ENCODE peak calls at places on chromosomes 6 and 20, in six cellular contexts. Y is cardiac fibroblast, J is IMR-90, M is astrocyte of the spinal cord, O is psoas muscle, Q is mucosa of descending colon. B is an unnamed sample.

GRCh38 chr6:33299237-33299944 is 649 bp upstream of the RGL2 start:
- DNase-seq in Y (peak; percentile 94), J (peak; percentile 88), M (peak; percentile 94), O (peak; percentile 93), Q (peak; percentile 94), B (no peak)

GRCh38 chr20:51017313-51017712 is 5.6 kb downstream of the KCNG1 start:
- DNase-seq in Y (no peak), J (no peak), M (no peak), O (no peak), Q (no peak), B (no peak)

GRCh38 chr6:2476376-2476775 is 231.0 kb upstream of the GMDS start:
- DNase-seq in Y (peak; percentile 33), J (no peak), M (no peak), O (no peak), Q (peak; percentile 74), B (no peak)

GRCh38 chr6:127566671-127567070 is 10.3 kb upstream of the C6orf58 start:
- DNase-seq in Y (no peak), J (no peak), M (peak; percentile 66), O (no peak), Q (no peak), B (peak; percentile 33)

GRCh38 chr6:39074486-39074885 is 25.9 kb downstream of the GLP1R start:
- DNase-seq in Y (no peak), J (no peak), M (no peak), O (no peak), Q (no peak), B (no peak)

GRCh38 chr6:33213166-33213988 is 5.1 kb downstream of the RING1 start:
- DNase-seq in Y (peak; percentile 16), J (no peak), M (no peak), O (no peak), Q (no peak), B (no peak)

GRCh38 chr20:58478141-58478805 is 36.9 kb downstream of the APCDD1L start:
- DNase-seq in Y (peak; percentile 39), J (no peak), M (no peak), O (no peak), Q (no peak), B (no peak)

GRCh38 chr6:24930386-24930785 is 5.4 kb downstream of the RIPOR2 start:
- DNase-seq in Y (peak; percentile 7), J (peak; percentile 85), M (peak; percentile 41), O (no peak), Q (no peak), B (peak; percentile 56)

GRCh38 chr20:2195614-2196013 is 94.0 kb downstream of the STK35 start:
- DNase-seq in Y (no peak), J (no peak), M (no peak), O (no peak), Q (no peak), B (no peak)
- TF ChIP-seq CTCF in Y (no peak), J (no peak), M (no peak), O (no peak), Q (no peak), B (no peak)

GRCh38 chr6:157035576-157035975 is 258.4 kb downstream of the ARID1B start:
- DNase-seq in Y (no peak), J (no peak), M (no peak), O (no peak), Q (no peak), B (no peak)

GRCh38 chr6:157034433-157035230 is 257.5 kb downstream of the ARID1B start:
- DNase-seq in Y (peak; percentile 81), J (peak; percentile 72), M (peak; percentile 74), O (no peak), Q (no peak), B (no peak)

GRCh38 chr6:157036245-157036681 is 259.1 kb downstream of the ARID1B start:
- DNase-seq in Y (no peak), J (peak; percentile 48), M (no peak), O (peak; percentile 25), Q (no peak), B (no peak)

GRCh38 chr6:157040191-157040590 is 263.0 kb downstream of the ARID1B start:
- DNase-seq in Y (no peak), J (no peak), M (no peak), O (no peak), Q (no peak), B (no peak)

GRCh38 chr6:157037165-157037564 is 260.0 kb downstream of the ARID1B start:
- DNase-seq in Y (no peak), J (no peak), M (no peak), O (no peak), Q (no peak), B (no peak)
- H3K4me3 ChIP-seq in Y (no peak overlapping the region), J (no peak overlapping the region), M (no peak overlapping the region), O (no peak overlapping the region), Q (no peak overlapping the region), B (no peak overlapping the region)

DNA sequence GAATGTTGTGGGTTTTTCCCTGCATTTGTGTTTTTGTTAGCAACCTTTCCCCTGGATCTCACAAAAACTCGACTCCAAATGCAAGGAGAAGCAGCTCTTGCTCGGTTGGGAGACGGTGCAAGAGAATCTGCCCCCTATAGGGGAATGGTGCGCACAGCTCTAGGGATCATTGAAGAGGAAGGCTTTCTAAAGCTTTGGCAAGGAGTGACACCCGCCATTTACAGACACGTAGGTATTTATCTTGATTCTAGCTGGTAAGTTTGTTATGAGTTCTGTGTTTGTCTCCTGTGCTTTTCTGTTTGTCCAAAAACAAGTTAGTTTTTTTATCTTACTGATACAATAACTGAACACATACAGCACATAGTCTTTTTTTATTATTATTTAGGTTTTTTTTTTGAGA is 3.0 kb downstream of the SLC25A27 start:
- DNase-seq in Y (peak; percentile 5), J (no peak), M (no peak), O (no peak), Q (peak; percentile 41), B (no peak)
- TF ChIP-seq CTCF in Y (peak; percentile 32), J (no peak), M (peak; percentile 47), O (peak; percentile 10), Q (no peak), B (no peak)

DNA sequence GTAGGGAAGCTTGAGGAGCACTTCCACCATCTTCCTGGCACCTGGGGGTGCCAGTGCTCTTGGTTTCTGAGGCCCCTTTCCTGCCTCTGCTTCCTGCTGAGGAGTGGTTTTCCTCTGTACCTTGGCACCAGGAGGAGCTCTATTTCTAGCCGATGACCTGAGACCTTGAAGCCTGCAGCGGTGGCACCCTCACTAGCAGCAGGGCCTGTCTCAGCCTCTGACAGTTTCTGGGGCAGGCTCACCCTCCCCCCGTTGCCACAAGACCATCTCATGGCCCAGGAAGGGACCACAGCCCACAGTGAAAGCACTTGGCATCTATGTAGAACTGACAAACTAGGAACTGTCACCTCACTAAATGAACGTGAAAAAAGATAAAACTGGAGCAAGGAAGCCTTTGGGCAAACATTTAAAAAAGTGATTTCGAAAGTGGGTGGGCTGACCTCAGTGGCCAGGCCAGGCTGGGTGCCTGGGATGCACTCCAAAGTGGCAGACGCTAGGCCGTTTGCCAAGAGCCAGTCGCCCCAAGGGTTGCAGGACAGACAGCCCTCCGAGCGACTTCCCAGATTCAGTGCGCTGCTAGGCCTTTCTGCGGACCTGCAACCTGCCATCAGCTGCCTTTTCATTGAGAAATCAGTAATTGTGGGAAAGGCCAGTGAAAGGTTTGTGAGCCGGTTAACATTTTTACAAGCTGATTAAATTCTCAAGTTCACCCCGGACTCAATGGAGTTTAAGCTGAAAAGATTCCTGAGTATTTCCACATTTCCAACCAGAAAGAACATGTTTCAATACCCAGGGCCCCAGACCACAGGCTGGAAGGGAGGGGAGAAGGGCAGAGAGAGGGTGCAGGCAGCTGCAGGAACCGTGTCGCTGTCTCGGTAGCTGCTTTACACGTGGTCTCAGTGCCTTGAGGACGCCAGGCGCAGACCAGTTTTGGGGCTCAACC is 303.7 kb downstream of the ESR1 start:
- DNase-seq in Y (no peak), J (no peak), M (peak; percentile 35), O (peak; percentile 66), Q (no peak), B (no peak)
- H3K4me3 ChIP-seq in Y (no peak overlapping the region), J (no peak overlapping the region), M (no peak overlapping the region), O (peak overlapping the region; percentile 53), Q (no peak overlapping the region), B (no peak overlapping the region)

GRCh38 chr20:43511879-43512278 is 4.4 kb downstream of the L3MBTL1 start:
- DNase-seq in Y (no peak), J (no peak), M (no peak), O (no peak), Q (no peak), B (no peak)

GRCh38 chr20:43508106-43508505 is 609 bp downstream of the L3MBTL1 start:
- DNase-seq in Y (no peak), J (no peak), M (no peak), O (no peak), Q (peak; percentile 7), B (no peak)

GRCh38 chr20:43506238-43506637 is 1.3 kb upstream of the L3MBTL1 start:
- DNase-seq in Y (no peak), J (no peak), M (no peak), O (no peak), Q (no peak), B (no peak)

GRCh38 chr20:43507150-43508080 is at the start of gene L3MBTL1:
- DNase-seq in Y (peak; percentile 33), J (peak; percentile 23), M (peak; percentile 32), O (peak; percentile 38), Q (peak; percentile 61), B (no peak)

DNA sequence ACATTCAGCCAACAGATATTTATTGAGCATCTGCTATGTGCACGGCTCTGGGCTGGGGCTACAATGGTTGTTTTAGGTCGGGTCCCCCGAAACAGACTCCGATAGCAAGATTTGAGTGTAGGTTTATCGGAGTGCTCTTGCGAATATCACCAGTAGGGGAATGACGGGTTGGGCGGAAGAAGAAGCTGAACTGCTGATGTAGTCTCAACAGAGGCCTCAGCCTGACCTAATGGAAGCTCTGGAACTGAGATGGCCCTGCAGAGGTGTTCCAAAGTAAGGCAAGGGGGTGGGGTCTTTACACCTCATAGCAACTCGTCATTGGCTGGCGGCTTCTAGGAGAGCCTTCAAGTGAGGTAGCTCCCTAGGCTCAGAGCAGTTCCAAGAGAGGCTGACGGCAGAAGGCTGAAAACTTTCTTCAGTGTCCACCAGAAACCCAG is 1.1 kb downstream of the L3MBTL1 start:
- DNase-seq in Y (peak; percentile 17), J (no peak), M (no peak), O (no peak), Q (peak; percentile 6), B (no peak)
- TF ChIP-seq CTCF in Y (no peak), J (no peak), M (no peak), O (no peak), Q (no peak), B (no peak)

DNA sequence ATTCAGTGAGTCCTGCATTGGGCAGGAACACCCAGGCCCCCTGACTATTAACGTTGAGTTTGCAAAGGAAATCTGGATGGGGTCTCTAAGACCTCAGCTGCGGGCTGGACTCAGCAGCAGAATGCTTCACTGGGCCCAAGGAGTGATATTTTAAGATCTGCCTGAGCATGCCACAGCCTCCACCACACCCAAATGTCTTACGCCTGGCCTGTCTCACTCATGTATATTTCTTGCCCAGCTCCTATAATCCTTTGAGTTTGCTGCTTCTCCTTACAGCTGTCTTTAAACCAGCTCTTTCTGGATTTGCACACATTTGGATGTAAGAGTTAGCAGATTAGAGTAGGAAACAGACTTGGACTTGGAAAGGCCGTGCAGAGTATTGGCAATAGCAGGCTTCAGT is 16.3 kb downstream of the CASS4 start:
- DNase-seq in Y (no peak), J (no peak), M (no peak), O (no peak), Q (no peak), B (no peak)
- H3K4me3 ChIP-seq in Y (no peak overlapping the region), J (no peak overlapping the region), M (no peak overlapping the region), O (no peak overlapping the region), Q (no peak overlapping the region), B (no peak overlapping the region)

GRCh38 chr6:149823013-149823412 is 41.1 kb downstream of the LRP11 start:
- DNase-seq in Y (no peak), J (no peak), M (no peak), O (no peak), Q (no peak), B (no peak)
- TF ChIP-seq CTCF in Y (no peak), J (no peak), M (peak; percentile 11), O (no peak), Q (no peak), B (no peak)

GRCh38 chr6:156866181-156866862 is 89.1 kb downstream of the ARID1B start:
- DNase-seq in Y (peak; percentile 61), J (peak; percentile 73), M (peak; percentile 60), O (no peak), Q (no peak), B (no peak)
- H3K4me3 ChIP-seq in Y (no peak overlapping the region), J (peak overlapping the region; percentile 20), M (no peak overlapping the region), O (no peak overlapping the region), Q (no peak overlapping the region), B (no peak overlapping the region)

B was measured in AG04449.